ENCODE peak calls at places on chromosomes 16 and 17, in five cellular contexts. D is gastrocnemius medialis, B is uterus, S is kidney, X is PC-9. N is an unnamed sample. For H3K4me1, the result is how much of the 10 kb centered on the place peaks cover.

GRCh38 chr16:11793840-11794239 is 3.2 kb downstream of the ZC3H7A start:
- DNase-seq in B (no peak), S (no peak), X (no peak), D (no peak), N (no peak)

GRCh38 chr17:74380086-74380958 is 13.0 kb downstream of the GPR142 start:
- DNase-seq in X (peak), D (peak), S (no peak), B (no peak), N (peak)

GRCh38 chr17:17214646-17215436 is 8.7 kb upstream of the PLD6 start:
- DNase-seq in S (no peak), D (no peak), B (no peak), X (no peak), N (no peak)

GRCh38 chr17:74369221-74369620 is 1.9 kb downstream of the GPR142 start:
- DNase-seq in X (no peak), D (no peak), B (no peak), S (peak), N (no peak)

GRCh38 chr16:746637-747036 is 5.8 kb upstream of the CIAO3 start:
- DNase-seq in S (no peak), B (no peak), X (no peak), D (no peak), N (no peak)

GRCh38 chr16:69270395-69270794 is 40.8 kb upstream of the VPS4A start:
- DNase-seq in D (no peak), B (no peak), S (no peak), X (no peak), N (no peak)

GRCh38 chr16:56363181-56363716 is 62.1 kb downstream of the AMFR start:
- DNase-seq in D (no peak), S (no peak), B (no peak), X (peak), N (no peak)

GRCh38 chr16:57042157-57043111 is 49.9 kb upstream of the CPNE2 start:
- DNase-seq in B (no peak), S (no peak), D (no peak), X (no peak), N (no peak)

GRCh38 chr17:14745541-14745940 is 444.7 kb downstream of the HS3ST3B1 start:
- DNase-seq in D (no peak), B (no peak), S (no peak), X (no peak), N (no peak)

GRCh38 chr16:27471661-27472060 is 69.7 kb downstream of the IL21R start:
- DNase-seq in D (no peak), X (no peak), S (peak), B (no peak), N (no peak)

GRCh38 chr17:17682293-17682736 is 1.1 kb downstream of the RAI1 start:
- DNase-seq in B (peak), D (no peak), S (peak), X (no peak), N (peak)

GRCh38 chr16:49651980-49652379 is 203.9 kb downstream of the ZNF423 start:
- DNase-seq in S (no peak), D (no peak), B (peak), X (no peak), N (no peak)

GRCh38 chr16:81551141-81551808 is 106.7 kb downstream of the CMIP start:
- DNase-seq in S (no peak), X (no peak), B (no peak), D (no peak), N (no peak)

GRCh38 chr16:84117482-84117843 is 721 bp upstream of the MBTPS1 start:
- DNase-seq in S (no peak), D (no peak), B (no peak), X (no peak), N (no peak)

GRCh38 chr17:13698832-13699231 is 97.1 kb upstream of the HS3ST3A1 start:
- DNase-seq in D (no peak), X (no peak), S (no peak), B (no peak), N (no peak)
- H3K4me1 ChIP-seq in D (under half), X (under half), S (under half), B (under half), N (under half)

DNA sequence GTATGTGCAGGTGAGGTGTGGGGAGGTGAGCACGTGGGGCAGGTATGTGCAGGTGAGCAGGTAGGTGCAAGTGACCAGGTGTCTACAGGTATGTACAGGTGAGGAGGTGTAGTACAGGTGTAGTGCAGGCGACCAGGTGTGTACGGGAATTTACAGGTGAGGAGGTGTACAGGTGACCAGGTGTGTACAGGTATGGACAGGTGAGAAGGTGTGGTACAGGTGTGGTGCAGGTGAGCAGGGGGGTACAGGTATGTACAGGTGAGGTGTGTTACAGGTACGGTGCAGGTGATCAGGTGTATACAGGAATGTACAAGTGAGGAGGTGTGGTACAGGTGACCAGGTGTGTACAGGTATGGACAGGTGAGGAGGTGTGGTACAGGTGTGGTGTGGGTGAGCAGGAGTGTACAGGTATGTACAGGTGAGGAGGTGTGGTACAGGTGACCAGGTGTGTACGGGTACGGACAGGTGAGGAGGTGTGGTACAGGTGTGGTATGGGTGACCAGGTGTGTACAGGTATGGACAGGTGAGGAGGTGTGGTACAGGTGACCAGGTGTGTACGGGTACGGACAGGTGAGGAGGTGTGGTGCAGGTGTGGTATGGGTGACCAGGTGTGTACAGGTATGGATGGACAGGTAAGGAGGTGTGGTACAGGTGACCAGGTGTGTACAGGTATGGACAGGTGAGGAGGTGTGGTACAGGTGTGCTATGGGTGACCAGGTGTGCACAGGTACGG is 12.8 kb upstream of the DBNDD1 start:
- DNase-seq in B (no peak), X (no peak), S (no peak), D (no peak), N (no peak)
- TF ChIP-seq CTCF in B (no peak), X (no peak), S (no peak), D (no peak), N (peak)

GRCh38 chr17:56810286-56810781 is 23.4 kb downstream of the C17orf67 start:
- DNase-seq in D (no peak), S (no peak), B (no peak), X (no peak), N (no peak)
- H3K27ac ChIP-seq in D (no peak), S (no peak), B (no peak), X (no peak), N (no peak)

DNA sequence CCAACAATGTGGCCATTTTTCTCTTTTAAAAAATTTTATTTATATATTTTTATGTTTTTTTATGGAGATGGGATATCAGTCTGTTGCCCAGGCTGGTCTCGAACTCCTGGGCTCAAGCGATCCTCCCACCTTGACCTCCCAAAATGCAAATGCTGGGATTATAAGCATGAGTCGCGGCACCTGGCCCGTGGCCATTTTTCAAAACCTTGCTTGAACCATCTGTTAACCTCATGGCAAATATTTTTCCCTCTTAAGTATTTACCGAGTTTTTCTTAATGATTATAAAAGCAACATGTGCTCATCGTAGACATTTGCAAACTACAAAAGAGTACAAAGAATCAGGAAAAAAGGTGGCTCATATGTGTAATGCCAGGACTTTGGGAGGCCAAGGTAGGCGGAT is 127.6 kb downstream of the ABCC6 start:
- DNase-seq in D (no peak), B (no peak), S (no peak), X (no peak), N (no peak)
- H3K4me1 ChIP-seq in D (under half), B (under half), S (under half), X (under half), N (under half)

GRCh38 chr17:2122641-2123302 is 67.9 kb downstream of the HIC1 start:
- DNase-seq in S (peak), D (peak), X (no peak), B (peak), N (peak)
- TF ChIP-seq CTCF in S (no peak), D (no peak), X (no peak), B (no peak), N (no peak)

GRCh38 chr17:47692137-47692894 is 1.6 kb upstream of the TBKBP1 start:
- DNase-seq in X (no peak), S (no peak), B (no peak), D (peak), N (no peak)

GRCh38 chr17:47693667-47694017 is 319 bp upstream of the TBKBP1 start:
- DNase-seq in B (no peak), X (no peak), D (no peak), S (peak), N (no peak)

GRCh38 chr17:47694818-47695663 is 1.1 kb downstream of the TBKBP1 start:
- DNase-seq in S (peak), D (peak), X (no peak), B (peak), N (peak)

GRCh38 chr17:47694018-47694817 is at the start of gene TBKBP1:
- DNase-seq in S (peak), D (peak), B (peak), X (no peak), N (peak)

DNA sequence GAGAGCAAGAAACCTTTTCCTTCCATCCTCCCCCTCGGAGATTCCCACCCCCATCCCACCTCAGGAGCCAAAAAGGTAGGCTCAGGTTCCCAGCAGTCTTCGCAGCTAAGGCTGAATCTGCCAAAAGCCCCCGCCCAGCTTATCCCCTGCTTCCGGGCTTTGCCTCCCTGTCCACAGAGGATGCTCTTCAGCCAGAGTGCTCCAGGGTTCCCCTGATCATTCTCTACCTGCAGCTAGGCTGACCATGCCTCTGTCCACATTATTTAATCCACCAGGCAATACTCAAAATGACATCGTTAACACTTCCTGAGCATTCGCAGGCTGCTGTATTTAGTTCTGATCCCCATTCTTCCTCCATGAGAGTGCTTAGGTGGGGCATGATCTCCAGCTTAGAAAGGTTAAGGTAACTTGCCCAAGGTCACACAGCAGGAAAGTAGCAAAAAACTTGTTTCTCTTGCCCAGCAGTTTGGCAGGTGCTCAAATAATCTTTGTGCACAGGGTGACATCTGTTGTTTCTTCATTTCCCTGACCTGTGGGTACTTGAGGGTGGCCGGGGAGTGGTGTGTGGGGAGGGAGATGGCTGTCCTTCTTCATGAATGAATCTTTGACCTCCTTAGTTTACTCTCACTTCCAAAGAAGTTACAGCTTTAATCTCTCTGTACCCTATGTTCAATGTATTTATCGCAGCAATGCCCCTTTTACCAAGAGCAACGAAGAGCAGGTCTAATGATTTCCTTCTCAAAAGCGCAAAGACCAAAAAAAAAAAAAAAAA is 880 bp upstream of the TBKBP1 start:
- DNase-seq in X (peak), D (peak), B (no peak), S (peak), N (no peak)
- H3K27ac ChIP-seq in X (no peak), D (peak), B (peak), S (peak), N (peak)

DNA sequence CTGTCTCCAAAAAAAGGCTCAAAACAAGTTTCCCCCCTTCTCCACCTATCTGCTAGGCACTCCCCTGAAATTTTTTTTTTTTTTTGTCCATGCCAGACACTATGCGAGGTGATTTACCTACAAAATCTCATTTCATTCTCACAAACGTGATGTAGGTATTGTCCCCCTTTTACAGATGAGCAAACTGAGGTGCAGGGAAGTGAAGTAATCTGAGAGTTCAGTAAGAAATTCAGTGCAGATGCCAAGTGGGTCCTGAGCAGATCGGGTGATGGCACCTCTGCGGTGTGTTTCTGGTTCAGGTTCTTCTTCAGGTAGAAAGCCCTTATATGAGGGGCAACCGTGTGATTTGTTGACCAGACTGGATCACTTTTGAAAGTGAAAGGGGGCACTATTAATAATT is 9.7 kb downstream of the TBKBP1 start:
- DNase-seq in D (no peak), X (no peak), S (no peak), B (no peak), N (no peak)
- H3K4me1 ChIP-seq in D (under half), X (under half), S (under half), B (under half), N (under half)

DNA sequence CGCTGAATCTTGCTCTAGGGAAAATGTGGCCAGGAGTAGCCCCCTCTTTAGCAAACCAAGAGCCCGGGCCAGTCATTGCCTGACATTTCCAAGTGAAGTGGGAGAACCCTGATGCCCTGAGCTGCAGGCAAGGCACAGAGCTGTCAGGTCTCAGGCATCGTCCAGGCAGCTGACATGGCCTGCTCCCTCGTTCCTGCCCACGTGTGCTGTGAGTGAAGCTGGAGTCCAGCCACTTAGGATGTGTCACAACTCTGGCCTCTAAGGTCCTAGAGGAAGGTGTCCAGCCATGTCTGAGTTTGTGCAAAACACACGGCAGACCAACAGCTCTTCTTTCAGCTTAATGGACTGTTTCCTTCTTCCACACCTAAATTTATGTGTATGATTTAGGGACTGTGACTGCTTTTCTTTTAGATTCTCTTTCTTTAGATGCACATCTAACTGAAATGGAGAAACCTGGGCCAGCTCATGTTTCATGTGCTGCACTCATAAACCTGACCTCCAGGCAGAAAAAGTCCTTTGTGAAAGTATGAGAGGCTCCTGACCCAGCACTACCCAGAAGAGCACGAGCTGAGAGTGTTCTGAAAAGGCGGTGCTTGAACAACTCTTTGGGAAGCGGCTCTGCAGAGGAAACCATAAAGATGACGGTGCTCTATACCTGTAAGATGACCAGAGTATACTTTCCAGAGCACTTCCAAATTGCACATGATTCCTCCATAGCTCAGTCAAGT is 14.8 kb upstream of the LIMD2 start:
- DNase-seq in S (no peak), B (no peak), X (no peak), D (peak), N (no peak)
- TF ChIP-seq CTCF in S (no peak), B (no peak), X (no peak), D (no peak), N (no peak)

DNA sequence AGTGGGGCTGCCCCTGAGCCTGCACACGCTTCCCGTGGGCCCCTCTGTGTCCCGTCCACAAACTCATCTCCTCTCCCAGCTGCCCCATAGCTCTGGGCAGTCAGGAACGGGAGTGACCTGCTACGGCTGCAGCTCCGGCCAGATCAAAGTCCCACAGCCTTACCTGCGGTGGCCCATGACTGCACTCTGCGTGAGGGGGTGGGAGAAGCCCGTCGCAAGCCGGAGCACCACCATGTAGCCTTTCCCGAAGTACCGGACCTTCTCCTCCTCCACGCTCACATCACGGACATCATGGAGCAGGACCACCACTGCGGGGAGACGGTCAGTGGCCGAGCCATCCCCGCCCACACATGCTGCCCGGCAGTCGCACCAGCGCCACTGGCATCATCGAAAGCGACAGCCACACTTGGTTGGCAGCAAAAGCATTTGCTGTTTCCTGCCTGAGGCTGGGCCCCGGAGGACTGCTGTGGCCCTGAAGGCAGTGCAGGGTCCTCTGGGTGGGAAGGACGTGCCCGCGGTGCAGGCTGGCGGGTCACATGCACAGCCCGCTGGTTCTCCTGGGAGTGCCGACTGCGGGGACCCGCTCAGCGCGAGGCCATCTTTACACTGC is 6.2 kb downstream of the CYBC1 start:
- DNase-seq in B (no peak), X (no peak), S (peak), D (no peak), N (no peak)
- H3K27ac ChIP-seq in B (no peak), X (no peak), S (no peak), D (no peak), N (no peak)

N was measured in tibial artery.